ENCODE peak calls at places on chromosome 11, in six cellular contexts. O is A549, P is heart right ventricle, S is IMR-90, M is right atrium auricular region, K is foreskin fibroblast. Z is an unnamed sample.

GRCh38 chr11:11843233-11843632 is 1.5 kb downstream of the USP47 start:
- DNase-seq in O (peak), P (no peak), S (peak), M (no peak), K (peak), Z (peak)

GRCh38 chr11:83671295-83671694 is 385.1 kb upstream of the CCDC90B start:
- DNase-seq in O (no peak), P (no peak), S (peak), M (no peak), K (no peak), Z (no peak)

GRCh38 chr11:71300187-71300586 is 47.8 kb upstream of the SHANK2 start:
- DNase-seq in O (no peak), P (no peak), S (no peak), M (peak), K (no peak), Z (peak)

GRCh38 chr11:96134622-96135021 is 208.4 kb downstream of the MAML2 start:
- DNase-seq in O (peak), P (no peak), S (peak), M (no peak), K (no peak), Z (no peak)

GRCh38 chr11:129368889-129369672 is 6.6 kb upstream of the BARX2 start:
- DNase-seq in O (no peak), P (no peak), S (no peak), M (no peak), K (no peak), Z (no peak)

GRCh38 chr11:12502041-12502440 is 124.7 kb downstream of the PARVA start:
- DNase-seq in O (no peak), P (no peak), S (peak), M (no peak), K (peak), Z (peak)

GRCh38 chr11:2316169-2316962 is 14.6 kb downstream of the TSPAN32 start:
- DNase-seq in O (no peak), P (no peak), S (no peak), M (no peak), K (no peak), Z (no peak)

GRCh38 chr11:8289426-8290047 is 25.9 kb upstream of the LMO1 start:
- DNase-seq in O (no peak), P (no peak), S (no peak), M (peak), K (no peak), Z (no peak)

GRCh38 chr11:24516658-24517057 is 19.8 kb downstream of the LUZP2 start:
- DNase-seq in O (no peak), P (no peak), S (no peak), M (no peak), K (no peak), Z (no peak)

GRCh38 chr11:17531071-17531817 is 13.0 kb downstream of the USH1C start:
- DNase-seq in O (no peak), P (no peak), S (no peak), M (no peak), K (no peak), Z (peak)

GRCh38 chr11:17922474-17922788 is 90.4 kb downstream of the SERGEF start:
- DNase-seq in O (no peak), P (no peak), S (no peak), M (no peak), K (no peak), Z (no peak)

DNA sequence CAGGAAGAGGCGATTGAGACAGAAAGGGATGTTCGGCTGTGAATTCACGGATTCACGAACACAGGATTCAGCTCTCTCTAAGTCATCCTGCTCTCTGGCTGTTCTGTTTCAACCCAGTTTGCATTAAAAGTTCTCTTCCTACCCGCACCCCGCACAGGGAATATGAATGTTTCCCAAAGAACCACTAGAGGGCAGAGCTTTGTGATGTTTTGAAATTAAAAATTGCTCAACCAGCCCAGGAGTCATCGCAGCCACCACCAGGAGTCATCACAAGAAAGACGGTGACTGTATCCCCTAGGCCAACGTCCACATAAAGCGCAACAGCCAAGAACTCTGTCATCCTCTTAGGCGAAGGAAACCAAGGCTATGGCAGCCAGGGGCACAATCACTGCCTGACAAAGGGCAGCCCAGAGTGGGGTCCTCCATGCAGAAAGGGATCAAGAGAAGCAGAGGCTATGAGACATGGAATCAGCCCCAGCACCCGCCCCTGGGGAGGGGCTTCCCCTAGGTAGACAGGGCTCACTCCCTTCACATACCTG is 122.4 kb downstream of the WT1 start:
- DNase-seq in O (peak), P (no peak), S (peak), M (peak), K (peak), Z (peak)
- H3K4me3 ChIP-seq in O (peak), P (no peak), S (no peak), M (no peak), K (no peak), Z (no peak)

GRCh38 chr11:15981292-15981691 is 375.1 kb downstream of the SOX6 start:
- DNase-seq in O (no peak), P (no peak), S (no peak), M (no peak), K (no peak), Z (no peak)
- TF ChIP-seq CTCF in O (no peak), P (no peak), S (no peak), M (no peak), K (no peak), Z (no peak)

GRCh38 chr11:36627006-36627405 is 29.0 kb upstream of the RAG2 start:
- DNase-seq in O (no peak), P (no peak), S (no peak), M (no peak), K (no peak), Z (no peak)

GRCh38 chr11:36628765-36629199 is 30.7 kb upstream of the RAG2 start:
- DNase-seq in O (no peak), P (no peak), S (no peak), M (no peak), K (no peak), Z (no peak)

GRCh38 chr11:36628141-36628540 is 30.1 kb upstream of the RAG2 start:
- DNase-seq in O (no peak), P (no peak), S (no peak), M (no peak), K (no peak), Z (no peak)

GRCh38 chr11:36631704-36632287 is 33.8 kb upstream of the RAG2 start:
- DNase-seq in O (no peak), P (no peak), S (no peak), M (no peak), K (no peak), Z (no peak)

GRCh38 chr11:36627471-36627870 is 29.4 kb upstream of the RAG2 start:
- DNase-seq in O (no peak), P (no peak), S (no peak), M (no peak), K (no peak), Z (no peak)
- H3K4me3 ChIP-seq in O (no peak), P (no peak), S (no peak), M (no peak), K (no peak), Z (no peak)

GRCh38 chr11:65352783-65353182 is 1.8 kb upstream of the TIGD3 start:
- DNase-seq in O (no peak), P (no peak), S (peak), M (no peak), K (no peak), Z (peak)
- TF ChIP-seq CTCF in O (peak), P (peak), S (peak), M (peak), K (peak), Z (peak)

DNA sequence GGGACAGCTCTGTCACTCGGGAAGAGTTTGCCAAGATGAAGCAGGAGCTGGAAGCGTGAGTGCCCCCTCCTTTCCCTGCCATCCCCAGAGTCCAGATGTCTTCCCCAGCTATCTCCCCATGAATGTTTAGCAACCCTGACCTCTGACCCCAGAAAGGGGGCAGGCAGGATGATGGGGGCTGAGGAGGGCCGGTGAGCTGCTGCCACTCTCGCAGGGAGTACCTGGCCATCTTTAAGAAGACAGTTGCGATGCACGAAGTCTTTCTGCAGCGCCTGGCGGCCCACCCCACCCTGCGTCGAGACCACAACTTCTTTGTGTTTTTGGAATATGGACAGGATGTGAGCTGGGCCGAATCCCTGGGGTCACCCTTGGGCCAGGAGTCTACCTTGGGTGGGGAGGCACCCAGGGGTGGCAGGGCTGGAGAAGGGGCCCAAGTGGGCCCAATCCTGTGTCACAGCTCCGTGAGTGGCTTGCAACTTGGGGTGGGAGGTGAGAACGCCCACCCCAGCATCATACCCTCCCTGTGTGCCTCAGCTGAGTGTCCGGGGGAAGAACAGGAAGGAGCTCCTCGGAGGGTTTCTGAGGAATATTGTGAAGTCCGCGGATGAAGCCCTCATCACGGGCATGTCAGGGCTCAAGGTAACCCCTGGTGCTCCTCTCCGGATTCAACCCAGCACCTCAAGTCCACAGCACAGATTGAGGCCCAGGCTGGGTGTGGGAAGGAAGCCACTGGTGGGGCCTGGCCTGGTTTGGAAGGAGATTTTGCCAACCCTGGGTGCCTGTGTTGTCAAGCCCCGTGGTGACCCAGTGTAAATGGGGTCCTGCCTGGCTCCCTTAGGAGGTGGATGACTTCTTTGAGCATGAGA is 7.5 kb downstream of the CFL1 start:
- DNase-seq in O (no peak), P (no peak), S (no peak), M (no peak), K (no peak), Z (no peak)
- H3K4me3 ChIP-seq in O (no peak), P (no peak), S (no peak), M (no peak), K (no peak), Z (no peak)

DNA sequence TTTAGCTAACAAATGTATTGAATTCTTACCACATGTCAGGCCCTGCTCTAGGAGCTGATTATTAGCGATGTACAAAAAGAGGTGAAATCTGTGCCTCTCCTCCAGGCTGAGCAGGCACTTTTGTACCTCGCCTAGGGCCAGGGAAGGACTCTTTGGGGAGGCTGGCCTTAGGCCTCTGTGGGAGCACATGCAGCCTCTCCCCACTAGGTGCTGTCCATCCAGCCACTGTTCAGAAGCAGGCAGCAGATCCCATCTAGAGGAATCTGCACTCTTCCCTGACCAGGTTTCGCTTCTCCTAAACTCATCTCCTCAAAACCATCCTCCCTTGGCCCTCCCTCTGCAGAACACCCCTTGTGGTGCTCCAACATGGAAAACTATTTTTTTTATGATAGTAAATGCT is 51.9 kb upstream of the WT1 start:
- DNase-seq in O (peak), P (no peak), S (no peak), M (no peak), K (no peak), Z (no peak)
- TF ChIP-seq CTCF in O (no peak), P (no peak), S (no peak), M (no peak), K (no peak), Z (peak)

GRCh38 chr11:128201801-128202200 is 385.6 kb downstream of the ETS1 start:
- DNase-seq in O (no peak), P (no peak), S (no peak), M (no peak), K (no peak), Z (no peak)
- H3K4me3 ChIP-seq in O (no peak), P (no peak), S (no peak), M (no peak), K (no peak), Z (no peak)

Z was measured in astrocyte of the spinal cord.